ENCODE peak calls at places on chromosomes 7 and 10, in six cellular contexts. Z is EH; U is activated T-cell treated with anti-CD3 and anti-CD28 coated beads, Interleukin-2, amount 50 U/mL, for 1 hour; O is Panc1; N is kidney glomerular epithelial cell; T is AG08395. B is an unnamed sample.
A peak's percentile ranks its signal among the peaks of the same experiment; 100 is the strongest.

GRCh38 chr10:42769653-42770052 is 12.9 kb upstream of the BMS1 start:
- DNase-seq in Z (no peak), U (no peak), O (no peak), N (no peak), T (no peak), B (no peak)

GRCh38 chr10:95865814-95866447 is 41.8 kb upstream of the CC2D2B start:
- DNase-seq in Z (no peak), U (no peak), O (no peak), N (no peak), T (no peak), B (no peak)

GRCh38 chr10:132820056-132820455 is 34.1 kb upstream of the NKX6-2 start:
- DNase-seq in Z (no peak), U (no peak), O (no peak), N (no peak), T (no peak), B (no peak)

GRCh38 chr7:90833443-90833842 is 237.3 kb downstream of the CDK14 start:
- DNase-seq in Z (peak; percentile 65), U (no peak), O (no peak), N (no peak), T (no peak), B (no peak)

GRCh38 chr7:79050592-79050991 is 402.9 kb downstream of the MAGI2 start:
- DNase-seq in Z (peak; percentile 71), U (no peak), O (no peak), N (peak; percentile 22), T (peak; percentile 15), B (peak; percentile 26)

GRCh38 chr10:61606971-61607907 is 55.5 kb upstream of the CABCOCO1 start:
- DNase-seq in Z (no peak), U (no peak), O (no peak), N (no peak), T (no peak), B (no peak)

GRCh38 chr7:14242186-14242585 is 252.7 kb upstream of the ETV1 start:
- DNase-seq in Z (no peak), U (no peak), O (no peak), N (no peak), T (no peak), B (no peak)

GRCh38 chr7:103423467-103424179 is 22.4 kb downstream of the SLC26A5 start:
- DNase-seq in Z (no peak), U (no peak), O (no peak), N (no peak), T (no peak), B (no peak)

GRCh38 chr10:59880976-59881510 is 25.3 kb downstream of the CCDC6 start:
- DNase-seq in Z (no peak), U (peak; percentile 21), O (no peak), N (no peak), T (no peak), B (no peak)

GRCh38 chr7:99380032-99380822 is 5.7 kb downstream of the ARPC1B start:
- DNase-seq in Z (peak; percentile 57), U (peak; percentile 40), O (no peak), N (no peak), T (peak; percentile 47), B (no peak)

GRCh38 chr10:86757110-86757790 is 831 bp downstream of the BMPR1A start:
- DNase-seq in Z (peak; percentile 71), U (peak; percentile 36), O (no peak), N (peak; percentile 51), T (peak; percentile 49), B (peak; percentile 32)

GRCh38 chr10:131933016-131933694 is 32.3 kb downstream of the PPP2R2D start:
- DNase-seq in Z (no peak), U (no peak), O (no peak), N (no peak), T (no peak), B (no peak)

GRCh38 chr10:5555881-5556280 is 31.1 kb downstream of the CALML3 start:
- DNase-seq in Z (no peak), U (no peak), O (no peak), N (no peak), T (no peak), B (peak; percentile 7)

GRCh38 chr10:35327770-35328403 is 8.4 kb upstream of the CCNY start:
- DNase-seq in Z (no peak), U (no peak), O (no peak), N (no peak), T (no peak), B (no peak)

GRCh38 chr7:127792528-127793342 is 140.7 kb downstream of the SND1 start:
- DNase-seq in Z (no peak), U (peak; percentile 21), O (peak; percentile 33), N (no peak), T (no peak), B (no peak)

GRCh38 chr7:17027143-17027802 is 145.5 kb upstream of the AGR3 start:
- DNase-seq in Z (no peak), U (no peak), O (no peak), N (no peak), T (peak; percentile 24), B (no peak)

GRCh38 chr7:129343099-129343700 is 91.0 kb upstream of the STRIP2 start:
- DNase-seq in Z (peak; percentile 56), U (no peak), O (peak; percentile 58), N (peak; percentile 49), T (peak; percentile 56), B (no peak)

GRCh38 chr10:87705339-87705738 is 45.7 kb downstream of the PAPSS2 start:
- DNase-seq in Z (peak; percentile 92), U (no peak), O (no peak), N (no peak), T (peak; percentile 38), B (no peak)

GRCh38 chr7:108063520-108063933 is 60.6 kb upstream of the LAMB1 start:
- DNase-seq in Z (no peak), U (no peak), O (no peak), N (no peak), T (no peak), B (no peak)

GRCh38 chr7:29588900-29589696 is 25.5 kb downstream of the PRR15 start:
- DNase-seq in Z (peak; percentile 47), U (no peak), O (peak; percentile 65), N (peak; percentile 5), T (peak; percentile 65), B (no peak)

GRCh38 chr7:40544277-40544723 is 409.5 kb downstream of the SUGCT start:
- DNase-seq in Z (no peak), U (no peak), O (no peak), N (no peak), T (no peak), B (no peak)

GRCh38 chr10:94889123-94889522 is 49.3 kb upstream of the CYP2C9 start:
- DNase-seq in Z (no peak), U (no peak), O (no peak), N (no peak), T (no peak), B (no peak)

GRCh38 chr10:88062798-88063472 is 199.5 kb downstream of the PTEN start:
- DNase-seq in Z (peak; percentile 80), U (no peak), O (no peak), N (no peak), T (peak; percentile 43), B (no peak)

GRCh38 chr7:52634996-52635395 is 400.4 kb upstream of the POM121L12 start:
- DNase-seq in Z (no peak), U (no peak), O (no peak), N (no peak), T (no peak), B (no peak)

GRCh38 chr10:17353568-17353967 is 100.8 kb downstream of the ST8SIA6 start:
- DNase-seq in Z (no peak), U (no peak), O (no peak), N (no peak), T (no peak), B (no peak)

GRCh38 chr10:42981358-42982236 is 95.3 kb upstream of the RET start:
- DNase-seq in Z (no peak), U (peak; percentile 11), O (no peak), N (no peak), T (no peak), B (no peak)

GRCh38 chr10:31697271-31698168 is 231.1 kb downstream of the ARHGAP12 start:
- DNase-seq in Z (peak; percentile 87), U (no peak), O (no peak), N (no peak), T (peak; percentile 75), B (peak; percentile 54)

GRCh38 chr10:86255405-86256251 is 111.0 kb downstream of the GRID1 start:
- DNase-seq in Z (no peak), U (no peak), O (no peak), N (no peak), T (no peak), B (no peak)

GRCh38 chr10:8069108-8069507 is 14.6 kb downstream of the GATA3 start:
- DNase-seq in Z (no peak), U (no peak), O (no peak), N (no peak), T (no peak), B (no peak)

GRCh38 chr7:70608229-70608628 is 523.7 kb upstream of the GALNT17 start:
- DNase-seq in Z (no peak), U (no peak), O (no peak), N (no peak), T (no peak), B (no peak)

GRCh38 chr7:107501593-107501992 is 31.7 kb downstream of the GPR22 start:
- DNase-seq in Z (peak; percentile 65), U (no peak), O (peak; percentile 48), N (no peak), T (peak; percentile 16), B (no peak)

GRCh38 chr7:70674268-70675025 is 457.5 kb upstream of the GALNT17 start:
- DNase-seq in Z (no peak), U (no peak), O (no peak), N (no peak), T (peak; percentile 8), B (no peak)

GRCh38 chr10:97179731-97180366 is 5.9 kb downstream of the SLIT1 start:
- DNase-seq in Z (no peak), U (no peak), O (no peak), N (no peak), T (peak; percentile 33), B (peak; percentile 24)